ENCODE peak calls at places on chromosomes 7 and 10, in six cellular contexts. E is HFFc6, Y is left ventricle myocardium inferior, M is GM23338, A is esophagus squamous epithelium, V is neural crest cell. O is an unnamed sample.

GRCh38 chr7:107951896-107952295 is 51.1 kb downstream of the LAMB1 start:
- DNase-seq in A (no peak), V (no peak), Y (no peak), E (no peak), M (no peak), O (no peak)

GRCh38 chr7:17099083-17099973 is 199.1 kb upstream of the AHR start:
- DNase-seq in Y (no peak), A (no peak), M (no peak), E (no peak), V (no peak), O (no peak)

GRCh38 chr7:24732646-24733413 is 24.4 kb downstream of the GSDME start:
- DNase-seq in Y (no peak), M (no peak), E (peak), V (no peak), A (no peak), O (no peak)

GRCh38 chr7:108030536-108030935 is 27.6 kb upstream of the LAMB1 start:
- DNase-seq in V (no peak), E (peak), A (no peak), Y (no peak), M (no peak), O (no peak)

GRCh38 chr7:47819054-47819920 is 129.0 kb downstream of the PKD1L1 start:
- DNase-seq in V (peak), E (peak), A (no peak), Y (peak), M (peak), O (peak)

GRCh38 chr10:12221323-12222298 is 25.6 kb downstream of the CDC123 start:
- DNase-seq in Y (no peak), M (peak), E (no peak), A (no peak), V (no peak), O (no peak)

GRCh38 chr10:23370106-23370505 is 25.5 kb upstream of the C10orf67 start:
- DNase-seq in Y (no peak), M (no peak), V (no peak), E (no peak), A (no peak), O (no peak)

GRCh38 chr7:82740246-82740848 is 296.8 kb upstream of the CACNA2D1 start:
- DNase-seq in V (peak), M (peak), Y (no peak), A (no peak), E (peak), O (peak)

GRCh38 chr10:86363833-86364511 is 2.6 kb downstream of the GRID1 start:
- DNase-seq in V (no peak), A (no peak), M (no peak), E (no peak), Y (no peak), O (no peak)

GRCh38 chr10:124152139-124152780 is 58.9 kb upstream of the CHST15 start:
- DNase-seq in Y (peak), V (no peak), E (peak), M (no peak), A (no peak), O (no peak)

GRCh38 chr10:36266923-36267322 is 624.8 kb upstream of the FZD8 start:
- DNase-seq in M (no peak), V (no peak), A (no peak), Y (no peak), E (no peak), O (no peak)

GRCh38 chr10:11611248-11612003 is at the start of gene USP6NL:
- DNase-seq in Y (peak), E (peak), M (peak), A (peak), V (peak), O (peak)

GRCh38 chr10:3758491-3758970 is 26.5 kb downstream of the KLF6 start:
- DNase-seq in A (no peak), E (no peak), M (no peak), V (no peak), Y (no peak), O (no peak)

GRCh38 chr7:156155988-156156733 is 343.9 kb upstream of the SHH start:
- DNase-seq in V (no peak), E (no peak), Y (no peak), A (no peak), M (no peak), O (no peak)

GRCh38 chr7:146655928-146656797 is 539.6 kb downstream of the CNTNAP2 start:
- DNase-seq in A (no peak), E (no peak), M (no peak), Y (no peak), V (no peak), O (no peak)

GRCh38 chr7:20340839-20341238 is 10.1 kb downstream of the ITGB8 start:
- DNase-seq in Y (no peak), M (peak), A (no peak), V (no peak), E (no peak), O (no peak)

GRCh38 chr7:31688347-31688746 is 1.3 kb downstream of the PPP1R17 start:
- DNase-seq in A (no peak), V (no peak), E (no peak), M (peak), Y (no peak), O (no peak)

GRCh38 chr7:142603870-142604448 is 145.3 kb upstream of the PRSS1 start:
- DNase-seq in M (peak), V (peak), Y (no peak), A (no peak), E (peak), O (peak)

GRCh38 chr7:122412441-122412840 is 107.9 kb upstream of the FEZF1 start:
- DNase-seq in V (no peak), E (no peak), A (no peak), M (no peak), Y (no peak), O (no peak)

GRCh38 chr10:103153765-103154197 is 39.3 kb downstream of the NT5C2 start:
- DNase-seq in A (no peak), Y (no peak), E (peak), M (peak), V (no peak), O (no peak)

GRCh38 chr10:84244651-84245270 is at the start of gene RGR:
- DNase-seq in M (no peak), Y (peak), V (peak), A (no peak), E (no peak), O (no peak)

GRCh38 chr7:141999219-141999618 is 3.5 kb downstream of the MGAM start:
- DNase-seq in V (no peak), Y (no peak), A (no peak), E (no peak), M (no peak), O (no peak)

DNA sequence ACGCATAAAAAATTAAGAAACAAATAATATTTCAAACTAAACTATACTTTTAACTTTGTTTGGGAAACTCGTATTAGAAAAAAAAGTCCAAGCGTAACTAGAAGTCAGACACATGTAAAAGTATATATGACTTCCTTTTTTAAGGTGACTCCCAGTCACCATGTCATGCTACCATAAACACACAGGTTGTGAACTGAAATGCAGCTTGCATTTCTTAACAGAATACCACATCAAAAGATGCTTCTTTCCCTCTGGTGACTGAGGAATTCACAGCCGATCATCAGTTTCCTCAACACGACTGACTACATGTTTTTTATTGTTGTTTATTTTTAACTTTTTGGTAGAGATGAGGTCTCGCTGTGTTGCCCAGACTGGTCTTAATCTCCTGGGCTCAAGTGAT is 445.0 kb downstream of the PARD3 start:
- DNase-seq in M (no peak), E (no peak), V (no peak), Y (no peak), A (no peak), O (no peak)
- TF ChIP-seq CTCF in M (no peak), E (no peak), V (no peak), Y (no peak), A (no peak), O (no peak)

GRCh38 chr7:55550838-55551537 is 21.3 kb downstream of the VOPP1 start:
- DNase-seq in V (no peak), Y (no peak), E (no peak), M (no peak), A (no peak), O (no peak)
- TF ChIP-seq CTCF in V (no peak), Y (no peak), E (no peak), M (no peak), A (peak), O (no peak)

DNA sequence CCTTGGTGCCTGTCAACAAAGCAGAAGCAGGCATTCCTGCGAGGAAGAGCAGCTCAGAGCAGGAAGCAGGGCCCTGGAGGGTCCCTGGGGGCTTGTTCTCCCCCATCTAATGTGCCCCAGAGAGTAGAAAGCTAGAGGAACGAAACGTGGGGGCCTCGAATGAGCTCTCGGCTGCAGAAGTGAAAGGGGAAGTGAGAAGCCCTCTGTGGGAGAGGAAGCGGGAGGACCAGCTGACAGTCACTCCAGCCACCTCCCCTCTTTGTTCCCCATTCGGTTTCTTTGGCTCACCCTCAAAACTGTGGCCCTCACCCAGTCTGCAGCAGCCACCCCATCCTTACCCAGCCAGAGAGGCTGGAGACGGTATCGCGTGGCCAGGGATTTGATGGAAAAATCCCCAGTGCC is 25.0 kb downstream of the C10orf105 start:
- DNase-seq in M (no peak), Y (no peak), V (no peak), A (peak), E (no peak), O (no peak)
- TF ChIP-seq CTCF in M (no peak), Y (no peak), V (no peak), A (no peak), E (no peak), O (no peak)

GRCh38 chr7:121126801-121127534 is 138.5 kb downstream of the CPED1 start:
- DNase-seq in V (no peak), E (no peak), M (peak), A (no peak), Y (no peak), O (no peak)
- TF ChIP-seq CTCF in V (peak), E (peak), M (peak), A (no peak), Y (peak), O (no peak)